ENCODE peak calls at places on chromosomes 16 and 17, in four cellular contexts. D is endothelial cell, L is fibroblast of pulmonary artery, E is type B pancreatic cell. C is an unnamed sample.

GRCh38 chr16:53334581-53334980 is 99.7 kb upstream of the RBL2 start:
- DNase-seq in E (no peak), D (no peak), L (no peak), C (no peak)

GRCh38 chr17:29874931-29875596 is 55.0 kb downstream of the SSH2 start:
- DNase-seq in D (no peak), E (no peak), L (no peak), C (no peak)

GRCh38 chr16:27867122-27868110 is 196.1 kb downstream of the GSG1L start:
- DNase-seq in L (peak), D (peak), E (peak), C (peak)

GRCh38 chr16:11202260-11203091 is 53.5 kb downstream of the SOCS1 start:
- DNase-seq in D (no peak), L (no peak), E (no peak), C (no peak)

GRCh38 chr17:41664172-41664457 is 24.6 kb upstream of the EIF1 start:
- DNase-seq in E (no peak), L (no peak), D (no peak), C (no peak)

GRCh38 chr16:8763083-8763482 is 34.4 kb downstream of the TMEM186 start:
- DNase-seq in D (no peak), E (no peak), L (no peak), C (no peak)

GRCh38 chr17:18187226-18187625 is 3.6 kb downstream of the ALKBH5 start:
- DNase-seq in L (peak), D (no peak), E (no peak), C (no peak)

GRCh38 chr16:57530104-57530522 is 6.3 kb downstream of the CCDC102A start:
- DNase-seq in E (no peak), L (peak), D (no peak), C (peak)

GRCh38 chr16:9625122-9625521 is 533.7 kb downstream of the HAPSTR1 start:
- DNase-seq in E (no peak), L (no peak), D (no peak), C (no peak)

GRCh38 chr17:81561494-81561885 is 9.3 kb upstream of the FAAP100 start:
- DNase-seq in L (peak), E (no peak), D (no peak), C (no peak)

GRCh38 chr16:19520861-19521331 is 1.0 kb downstream of the GDE1 start:
- DNase-seq in E (no peak), D (no peak), L (peak), C (peak)

GRCh38 chr17:19004601-19005441 is at the start of gene FAM83G:
- DNase-seq in L (peak), D (peak), E (no peak), C (peak)

GRCh38 chr16:22220714-22221113 is 14.6 kb downstream of the EEF2K start:
- DNase-seq in E (no peak), D (no peak), L (no peak), C (no peak)

GRCh38 chr16:5064915-5065314 is 841 bp downstream of the C16orf89 start:
- DNase-seq in L (no peak), E (no peak), D (no peak), C (no peak)

GRCh38 chr16:86625029-86625428 is 46.7 kb downstream of the FOXL1 start:
- DNase-seq in D (no peak), L (no peak), E (no peak), C (no peak)

GRCh38 chr17:28720247-28720996 is 637 bp downstream of the RPL23A start:
- DNase-seq in L (no peak), D (no peak), E (no peak), C (no peak)
- TF ChIP-seq CTCF in L (no peak), D (peak), E (peak), C (no peak)

GRCh38 chr17:22507823-22508222 is 815.5 kb downstream of the KCNJ18 start:
- DNase-seq in D (no peak), E (no peak), L (no peak), C (no peak)
- TF ChIP-seq CTCF in D (no peak), E (no peak), L (no peak), C (no peak)

DNA sequence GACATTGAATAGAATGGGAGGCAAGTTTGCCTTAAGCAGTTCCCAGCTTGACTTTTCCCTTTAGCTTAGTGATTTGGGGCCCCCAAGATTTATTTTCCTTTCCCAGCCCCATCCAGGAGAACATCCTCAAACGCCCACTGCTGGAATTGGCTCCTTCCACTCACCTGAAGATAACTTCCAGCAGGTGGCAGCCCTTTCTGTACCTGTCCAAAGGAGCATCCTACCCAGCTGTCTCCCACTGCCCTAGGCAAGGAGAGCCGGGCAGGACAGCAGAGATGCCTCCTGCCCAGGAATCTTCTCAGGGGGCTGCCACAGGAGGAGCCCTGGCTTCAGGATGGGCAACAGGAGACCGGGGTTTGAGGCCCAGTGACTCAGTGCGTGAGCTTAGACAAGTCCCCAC is 6.4 kb downstream of the CACNG5 start:
- DNase-seq in L (no peak), D (no peak), E (no peak), C (peak)
- TF ChIP-seq CTCF in L (no peak), D (no peak), E (no peak), C (no peak)

GRCh38 chr17:79007504-79008381 is 1.8 kb downstream of the CANT1 start:
- DNase-seq in D (no peak), E (no peak), L (no peak), C (no peak)

GRCh38 chr17:79010304-79010646 is 711 bp upstream of the CANT1 start:
- DNase-seq in E (no peak), D (no peak), L (no peak), C (no peak)

GRCh38 chr17:79008666-79009387 is 737 bp downstream of the CANT1 start:
- DNase-seq in E (no peak), L (no peak), D (no peak), C (no peak)

GRCh38 chr17:79011451-79012147 is 2.0 kb upstream of the CANT1 start:
- DNase-seq in D (no peak), L (peak), E (no peak), C (no peak)

GRCh38 chr17:79009397-79010303 is at the start of gene CANT1:
- DNase-seq in L (peak), D (peak), E (peak), C (peak)
- TF ChIP-seq CTCF in L (no peak), D (no peak), E (no peak), C (no peak)

DNA sequence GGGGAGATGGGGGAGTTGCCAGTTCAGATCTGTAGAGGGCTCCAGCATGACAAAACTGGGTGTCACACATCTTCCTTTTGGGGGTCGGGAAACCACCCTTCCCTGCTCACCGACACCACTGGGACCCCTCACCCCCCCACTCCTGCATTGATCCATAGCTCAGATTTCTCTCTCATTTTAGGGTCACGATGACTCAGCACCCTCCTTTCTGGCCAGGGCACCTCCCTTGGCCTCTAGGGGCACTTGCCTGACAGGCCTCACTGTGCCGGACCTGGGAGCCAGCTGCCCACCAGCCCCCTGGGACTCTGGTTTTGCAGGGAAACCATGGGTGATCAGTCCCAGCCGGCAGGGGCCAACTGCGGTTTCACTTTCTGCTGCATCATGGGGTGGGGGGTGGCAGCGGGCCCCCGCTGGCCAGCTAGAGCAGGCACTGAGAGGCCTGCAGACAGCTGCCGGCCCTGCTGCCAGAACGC is 239.4 kb downstream of the MRTFB start:
- DNase-seq in E (no peak), L (peak), D (no peak), C (no peak)
- TF ChIP-seq CTCF in E (no peak), L (no peak), D (no peak), C (no peak)

GRCh38 chr16:78286076-78286475 is 186.6 kb downstream of the WWOX start:
- DNase-seq in L (no peak), E (no peak), D (no peak), C (no peak)

GRCh38 chr16:78288915-78289314 is 189.5 kb downstream of the WWOX start:
- DNase-seq in E (no peak), L (no peak), D (no peak), C (no peak)

GRCh38 chr16:78283668-78284251 is 184.3 kb downstream of the WWOX start:
- DNase-seq in E (no peak), L (no peak), D (no peak), C (no peak)

GRCh38 chr16:78284957-78285434 is 185.5 kb downstream of the WWOX start:
- DNase-seq in D (no peak), E (no peak), L (no peak), C (no peak)

DNA sequence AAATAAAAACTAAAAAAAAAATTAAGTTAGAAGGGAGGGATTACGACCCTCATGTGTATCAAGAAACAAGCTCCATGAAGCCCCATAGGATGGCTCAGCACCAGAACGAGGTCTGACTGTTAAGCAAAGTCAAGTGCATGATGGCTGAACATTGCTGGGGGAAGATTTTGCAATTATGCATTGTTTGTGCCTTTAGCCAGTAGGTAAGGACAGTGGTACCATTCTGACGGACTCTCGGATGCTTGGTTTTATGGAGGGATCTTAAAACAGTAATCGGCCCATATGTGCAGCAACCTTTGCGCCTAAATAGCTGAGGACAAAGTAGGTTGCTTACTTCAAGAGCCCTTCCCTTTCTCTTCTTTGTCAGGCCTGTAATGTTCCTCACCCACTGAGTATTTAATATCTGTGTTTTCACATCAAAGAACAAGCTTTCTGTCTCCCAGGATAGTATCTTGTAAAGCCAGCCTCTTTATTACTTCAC is 186.0 kb downstream of the WWOX start:
- DNase-seq in L (no peak), E (no peak), D (no peak), C (no peak)
- TF ChIP-seq CTCF in L (no peak), E (no peak), D (no peak), C (no peak)

DNA sequence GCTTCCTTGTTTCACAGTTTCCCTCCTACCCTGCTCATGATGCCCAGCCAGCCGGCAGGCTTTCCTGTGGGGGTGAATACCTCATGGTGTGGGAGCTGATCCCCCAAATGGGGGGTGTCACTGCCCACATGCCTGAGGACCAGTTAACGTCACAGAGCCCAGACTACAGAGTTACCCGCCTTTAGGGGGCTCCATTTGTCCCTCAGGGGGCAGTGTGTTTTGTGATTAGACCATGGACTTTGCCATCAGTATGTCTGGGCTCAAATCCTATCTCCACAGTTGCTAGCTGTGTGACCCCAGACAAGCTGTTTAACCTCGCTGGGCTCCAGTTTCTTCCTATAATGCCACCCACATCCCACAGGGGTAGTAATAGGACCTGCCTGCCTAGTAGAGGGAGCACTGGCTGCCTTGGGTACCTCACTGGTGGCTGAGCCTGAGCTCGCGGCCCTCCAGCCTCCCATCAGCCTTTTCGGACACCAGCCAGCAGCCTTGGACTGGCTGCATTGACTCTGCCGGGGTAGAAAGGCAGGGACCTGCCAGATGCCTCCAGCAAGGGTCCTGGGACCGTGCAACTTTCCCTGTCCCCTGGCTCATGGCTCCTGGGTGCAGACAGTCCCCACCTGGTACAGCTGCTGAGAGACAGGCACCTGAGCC is 87.5 kb upstream of the GSE1 start:
- DNase-seq in L (no peak), D (no peak), E (no peak), C (no peak)
- TF ChIP-seq CTCF in L (no peak), D (no peak), E (no peak), C (no peak)